ENCODE peak calls at places on chromosomes 6 and 20, in four cellular contexts. D is IMR-90, B is H1, K is mesendoderm. G is an unnamed sample.
A peak's percentile ranks its signal among the peaks of the same experiment; 100 is the strongest.

GRCh38 chr20:62621251-62622110 is 20.8 kb upstream of the SLCO4A1 start:
- DNase-seq in B (no peak), D (no peak), K (no peak), G (no peak)

GRCh38 chr6:72855471-72855870 is 233.6 kb downstream of the KCNQ5 start:
- DNase-seq in B (no peak), K (no peak), D (peak; percentile 8), G (no peak)

GRCh38 chr6:111861321-111861938 is 11.8 kb downstream of the FYN start:
- DNase-seq in D (no peak), B (no peak), K (no peak), G (no peak)

GRCh38 chr20:21352703-21353102 is 44.6 kb downstream of the NKX2-4 start:
- DNase-seq in K (no peak), B (no peak), D (peak; percentile 78), G (no peak)

GRCh38 chr6:5012531-5012930 is 8.7 kb upstream of the RPP40 start:
- DNase-seq in B (no peak), D (peak; percentile 75), K (no peak), G (no peak)

GRCh38 chr6:155013457-155013876 is 18.4 kb downstream of the TIAM2 start:
- DNase-seq in D (peak; percentile 24), B (no peak), K (no peak), G (no peak)

GRCh38 chr6:137923866-137924616 is 57.0 kb downstream of the TNFAIP3 start:
- DNase-seq in K (no peak), D (no peak), B (no peak), G (no peak)

GRCh38 chr6:125287718-125288117 is 14.0 kb downstream of the HDDC2 start:
- DNase-seq in K (peak; percentile 27), B (no peak), D (no peak), G (peak; percentile 41)

GRCh38 chr6:40958740-40959139 is 80.3 kb downstream of the UNC5CL start:
- DNase-seq in B (no peak), K (no peak), D (peak; percentile 19), G (no peak)

GRCh38 chr6:90978046-90978445 is 391.2 kb upstream of the MAP3K7 start:
- DNase-seq in B (no peak), D (no peak), K (no peak), G (no peak)

GRCh38 chr6:75301537-75301936 is 16.9 kb upstream of the TMEM30A start:
- DNase-seq in B (no peak), D (no peak), K (no peak), G (no peak)

GRCh38 chr6:20632696-20633095 is 98.4 kb downstream of the CDKAL1 start:
- DNase-seq in K (no peak), B (no peak), D (no peak), G (no peak)

GRCh38 chr6:138455746-138456392 is 43.4 kb downstream of the NHSL1 start:
- DNase-seq in K (no peak), B (no peak), D (peak; percentile 52), G (no peak)

GRCh38 chr6:29522241-29522640 is 34.5 kb upstream of the MAS1L start:
- DNase-seq in D (no peak), B (no peak), K (no peak), G (no peak)
- H3K56ac ChIP-seq in D (no peak overlapping the region), B (no peak overlapping the region), K (no peak overlapping the region), G (no peak overlapping the region)

DNA sequence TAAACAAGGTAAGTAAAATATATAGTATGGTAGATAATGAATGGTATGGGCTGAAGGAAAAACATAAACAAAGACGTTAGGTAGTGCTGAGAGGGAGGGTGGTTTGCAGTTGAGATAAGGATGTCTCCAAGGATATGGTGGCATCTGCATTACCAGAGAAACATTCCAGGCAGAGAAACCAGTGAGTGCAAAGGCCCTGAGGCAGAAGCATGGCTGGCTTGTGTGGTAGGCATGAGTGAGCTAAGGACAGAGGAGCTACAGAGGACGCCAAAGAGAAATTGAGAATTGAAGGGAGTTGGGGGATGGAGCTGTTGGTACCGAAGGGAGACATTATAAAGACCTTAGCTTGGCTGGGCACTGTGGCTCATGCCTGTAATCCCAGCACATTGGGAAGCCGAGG is 18.4 kb upstream of the TFAP2A start:
- DNase-seq in K (no peak), B (no peak), D (no peak), G (no peak)
- H3K56ac ChIP-seq in K (no peak overlapping the region), B (no peak overlapping the region), D (no peak overlapping the region), G (no peak overlapping the region)

GRCh38 chr6:158552796-158553138 is 7.1 kb upstream of the TMEM181 start:
- DNase-seq in D (no peak), K (no peak), B (no peak), G (no peak)
- H3K56ac ChIP-seq in D (no peak overlapping the region), K (peak overlapping the region; percentile 51), B (no peak overlapping the region), G (no peak overlapping the region)

GRCh38 chr6:133404728-133405127 is 163.6 kb downstream of the EYA4 start:
- DNase-seq in D (no peak), B (no peak), K (no peak), G (no peak)
- H3K56ac ChIP-seq in D (no peak overlapping the region), B (no peak overlapping the region), K (no peak overlapping the region), G (no peak overlapping the region)

DNA sequence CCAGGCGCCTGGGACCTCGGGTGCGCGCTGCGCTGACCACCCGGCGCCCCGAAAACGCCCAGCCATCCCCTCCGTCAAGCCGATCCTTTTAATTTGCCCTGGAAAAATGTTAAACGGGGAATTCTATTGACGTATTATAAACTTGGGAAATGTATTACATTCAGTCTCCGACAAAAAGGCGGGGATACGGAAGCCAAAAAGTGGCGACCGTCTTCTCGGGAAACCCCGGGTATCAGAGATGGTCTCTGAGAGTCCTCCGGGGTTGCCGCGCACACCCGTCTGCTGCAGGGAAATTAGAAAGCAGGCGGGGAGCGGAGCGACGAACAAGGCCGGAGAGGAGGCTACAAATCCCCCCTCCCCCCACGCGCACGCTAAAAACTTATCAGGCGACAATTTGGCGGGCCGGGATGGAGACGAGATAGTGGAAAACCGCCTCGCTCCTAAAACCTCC is 1.5 kb downstream of the SALL4 start:
- DNase-seq in D (no peak), K (peak; percentile 81), B (no peak), G (no peak)
- H3K56ac ChIP-seq in D (no peak overlapping the region), K (peak overlapping the region; percentile 95), B (peak overlapping the region; percentile 98), G (peak overlapping the region; percentile 89)

DNA sequence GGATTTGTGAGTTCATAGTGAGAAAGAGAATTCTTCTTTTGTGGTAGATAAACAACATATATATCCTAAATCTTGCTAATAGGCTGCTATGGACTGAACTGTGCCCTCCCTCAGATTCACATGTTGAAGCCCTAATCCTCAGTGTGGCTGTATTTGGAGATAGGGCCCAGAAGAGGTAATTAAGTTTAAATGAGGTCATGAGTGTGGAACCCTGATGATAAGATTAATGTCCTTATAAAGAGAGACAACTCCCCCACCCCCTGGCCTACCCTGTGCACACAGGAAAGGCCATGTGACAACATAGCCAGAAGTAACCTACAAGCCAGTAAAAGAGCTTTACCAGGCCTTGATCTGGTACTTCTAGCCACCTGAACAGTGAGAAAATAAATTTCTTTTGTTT is 200.1 kb upstream of the EYA4 start:
- DNase-seq in B (no peak), K (peak; percentile 30), D (no peak), G (no peak)
- H3K56ac ChIP-seq in B (no peak overlapping the region), K (no peak overlapping the region), D (no peak overlapping the region), G (no peak overlapping the region)

GRCh38 chr6:129016844-129017243 is 133.9 kb downstream of the LAMA2 start:
- DNase-seq in K (no peak), D (no peak), B (no peak), G (no peak)

GRCh38 chr6:129009856-129010255 is 126.9 kb downstream of the LAMA2 start:
- DNase-seq in K (no peak), D (no peak), B (no peak), G (no peak)

GRCh38 chr6:129014302-129014701 is 131.4 kb downstream of the LAMA2 start:
- DNase-seq in K (no peak), D (no peak), B (no peak), G (no peak)

GRCh38 chr6:129015721-129016120 is 132.8 kb downstream of the LAMA2 start:
- DNase-seq in K (no peak), B (no peak), D (no peak), G (no peak)
- H3K56ac ChIP-seq in K (no peak overlapping the region), B (no peak overlapping the region), D (no peak overlapping the region), G (no peak overlapping the region)